ENCODE peak calls at places on chromosomes 7 and 10, in four cellular contexts. N is GM12878, F is SK-N-SH, H is HepG2. X is an unnamed sample.
A peak's percentile ranks its signal among the peaks of the same experiment; 100 is the strongest.

GRCh38 chr7:149414745-149415390 is 46.0 kb downstream of the ZNF777 start:
- DNase-seq in N (no peak), F (no peak), H (no peak), X (no peak)

GRCh38 chr7:142583424-142583823 is 165.8 kb upstream of the PRSS1 start:
- DNase-seq in N (peak; percentile 58), F (peak; percentile 22), H (no peak), X (no peak)

GRCh38 chr7:91243591-91244368 is 20.5 kb upstream of the FZD1 start:
- DNase-seq in N (no peak), F (no peak), H (no peak), X (no peak)

GRCh38 chr7:52555805-52556204 is 479.6 kb upstream of the POM121L12 start:
- DNase-seq in N (no peak), F (no peak), H (no peak), X (no peak)

GRCh38 chr10:90998733-90999511 is 78.0 kb upstream of the ANKRD1 start:
- DNase-seq in N (no peak), F (no peak), H (no peak), X (no peak)

GRCh38 chr10:95906675-95907453 is 911 bp upstream of the CC2D2B start:
- DNase-seq in N (peak; percentile 25), F (peak; percentile 51), H (peak; percentile 58), X (peak; percentile 75)

GRCh38 chr10:103265712-103266329 is 11.1 kb upstream of the INA start:
- DNase-seq in N (no peak), F (no peak), H (peak; percentile 63), X (peak; percentile 34)

GRCh38 chr10:627032-627992 is 62.2 kb downstream of the DIP2C start:
- DNase-seq in N (no peak), F (no peak), H (no peak), X (no peak)

GRCh38 chr7:22781230-22781711 is 41.4 kb downstream of the TOMM7 start:
- DNase-seq in N (no peak), F (no peak), H (no peak), X (no peak)
- TF ChIP-seq POLR2AphosphoS5 in N (no peak), F (no peak), H (no peak), X (no peak)

DNA sequence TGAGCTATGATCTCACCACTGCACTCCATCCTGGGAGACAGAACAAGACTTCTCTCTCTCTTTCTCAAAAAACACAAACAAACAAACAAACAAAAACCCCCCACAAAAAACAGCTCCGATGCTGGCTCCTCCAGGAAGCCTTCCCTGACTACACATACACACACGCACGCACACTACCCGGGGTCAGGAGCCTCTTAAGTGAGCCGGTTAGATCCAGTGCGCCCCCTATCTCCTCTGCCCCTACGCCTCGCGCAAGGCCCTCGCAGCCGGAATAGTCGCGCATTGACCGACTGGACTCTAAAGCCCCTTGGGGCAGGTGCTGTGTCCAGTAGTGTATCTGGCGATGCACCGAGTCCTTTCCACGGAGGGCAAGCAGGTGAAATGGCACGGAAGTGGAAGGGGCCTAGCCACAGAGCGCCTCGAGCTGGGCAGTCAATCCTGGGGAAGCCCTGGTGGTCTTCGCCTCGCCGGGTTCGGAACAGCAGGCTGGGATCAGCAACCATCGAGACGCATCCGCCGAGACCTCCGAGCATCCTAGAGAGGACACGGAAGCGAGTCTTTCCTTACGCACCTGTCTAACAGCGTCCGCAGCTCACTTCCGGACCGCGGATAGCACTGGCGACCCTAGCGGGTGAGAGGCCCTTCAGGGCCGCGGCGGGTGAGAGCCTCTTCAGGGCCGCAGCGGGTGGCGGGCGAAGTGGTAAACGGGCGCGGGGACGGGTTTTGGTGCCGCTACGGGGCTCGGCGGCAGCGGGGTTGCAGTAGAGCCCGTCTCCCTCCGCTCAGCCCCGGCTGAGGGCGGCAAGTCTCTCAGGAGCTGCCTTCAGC is at the start of gene ZSCAN25:
- DNase-seq in N (peak; percentile 81), F (peak; percentile 97), H (peak; percentile 91), X (peak; percentile 94)
- TF ChIP-seq REST in N (no peak), F (peak; percentile 67), H (no peak), X (peak; percentile 68)

DNA sequence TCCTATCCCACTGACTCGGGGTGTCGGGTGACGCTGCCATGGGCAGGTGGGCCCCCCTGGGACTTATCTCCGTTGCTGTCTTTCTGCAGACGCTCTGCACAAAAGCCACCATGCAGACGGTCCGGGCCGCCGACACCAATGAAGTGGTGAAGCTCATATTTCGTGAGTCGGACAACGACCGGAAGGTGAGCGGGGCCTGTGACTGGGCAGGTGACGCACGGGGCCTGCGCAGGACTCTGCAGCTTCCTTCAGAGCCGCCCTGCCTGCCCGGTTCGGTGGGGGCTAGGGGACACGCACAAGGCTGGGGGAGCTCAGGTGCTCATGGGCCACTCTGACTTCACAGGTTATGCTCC is 36.5 kb downstream of the NKX6-2 start:
- DNase-seq in N (no peak), F (no peak), H (no peak), X (no peak)
- TF ChIP-seq GABPA in N (no peak), F (no peak), H (no peak), X (no peak)

GRCh38 chr10:124524991-124525653 is 63.5 kb downstream of the LHPP start:
- DNase-seq in N (no peak), F (peak; percentile 71), H (no peak), X (no peak)

GRCh38 chr10:124523886-124524285 is 62.3 kb downstream of the LHPP start:
- DNase-seq in N (no peak), F (no peak), H (no peak), X (no peak)

GRCh38 chr10:124522903-124523260 is 61.3 kb downstream of the LHPP start:
- DNase-seq in N (no peak), F (no peak), H (peak; percentile 46), X (no peak)

GRCh38 chr10:124522131-124522902 is 60.7 kb downstream of the LHPP start:
- DNase-seq in N (no peak), F (no peak), H (no peak), X (no peak)

GRCh38 chr10:124523301-124523871 is 61.8 kb downstream of the LHPP start:
- DNase-seq in N (no peak), F (no peak), H (no peak), X (no peak)
- TF ChIP-seq POLR2AphosphoS5 in N (no peak), F (no peak), H (no peak), X (no peak)

GRCh38 chr10:108631332-108631731 is 1292.0 kb downstream of the XPNPEP1 start:
- DNase-seq in N (peak; percentile 23), F (no peak), H (no peak), X (no peak)

GRCh38 chr10:108632044-108632443 is 1291.3 kb downstream of the XPNPEP1 start:
- DNase-seq in N (peak; percentile 20), F (no peak), H (no peak), X (no peak)

GRCh38 chr10:108629843-108630242 is 1293.5 kb downstream of the XPNPEP1 start:
- DNase-seq in N (no peak), F (no peak), H (peak; percentile 1), X (no peak)
- TF ChIP-seq REST in N (no peak), F (no peak), H (no peak), X (no peak)

DNA sequence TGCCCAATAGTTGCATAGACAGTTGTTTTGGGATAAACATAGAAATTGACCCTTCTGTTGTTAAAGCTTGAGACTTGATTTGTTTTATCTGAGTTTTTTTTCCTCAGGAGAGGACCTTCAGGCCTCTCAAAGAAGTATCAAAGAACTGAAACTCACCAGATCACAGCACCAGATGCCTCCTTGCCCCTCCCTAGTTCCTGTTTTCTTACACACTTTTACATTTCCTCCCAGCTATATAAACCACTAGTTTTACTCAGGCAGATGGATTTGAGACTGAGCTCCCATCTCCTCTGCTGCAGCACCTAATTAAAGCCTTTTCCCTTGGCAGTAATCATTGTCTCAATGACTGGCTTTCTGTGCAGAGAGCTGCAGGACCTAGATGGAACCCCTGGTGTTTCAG is 150.6 kb upstream of the NRG3 start:
- DNase-seq in N (no peak), F (no peak), H (no peak), X (no peak)
- TF ChIP-seq GABPA in N (no peak), F (no peak), H (no peak), X (no peak)

DNA sequence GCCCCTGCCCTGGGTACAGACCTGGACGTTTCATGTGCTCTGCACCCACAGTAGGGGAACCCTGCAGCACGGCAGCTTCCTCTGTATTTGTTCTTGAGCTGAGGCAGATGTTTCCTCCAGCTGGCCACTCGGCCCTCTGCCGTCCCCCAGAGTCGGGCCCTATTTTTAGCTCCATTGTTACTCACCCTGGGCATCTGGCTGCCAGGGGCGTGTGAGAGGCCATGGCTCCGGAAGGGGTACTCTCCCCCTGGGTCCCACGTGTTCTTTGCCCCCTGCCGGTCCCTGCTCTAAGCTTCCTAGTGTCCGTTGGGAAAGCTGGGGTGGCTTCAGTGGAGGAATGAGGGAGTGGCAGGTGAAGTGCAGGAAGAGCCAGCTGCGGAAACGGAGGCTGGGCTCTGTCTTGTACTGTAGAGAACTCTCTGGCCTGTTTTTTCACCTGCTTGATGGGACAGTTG is 30.4 kb downstream of the PALD1 start:
- DNase-seq in N (no peak), F (peak; percentile 60), H (no peak), X (peak; percentile 50)
- TF ChIP-seq POLR2AphosphoS5 in N (no peak), F (no peak), H (no peak), X (peak; percentile 50)

DNA sequence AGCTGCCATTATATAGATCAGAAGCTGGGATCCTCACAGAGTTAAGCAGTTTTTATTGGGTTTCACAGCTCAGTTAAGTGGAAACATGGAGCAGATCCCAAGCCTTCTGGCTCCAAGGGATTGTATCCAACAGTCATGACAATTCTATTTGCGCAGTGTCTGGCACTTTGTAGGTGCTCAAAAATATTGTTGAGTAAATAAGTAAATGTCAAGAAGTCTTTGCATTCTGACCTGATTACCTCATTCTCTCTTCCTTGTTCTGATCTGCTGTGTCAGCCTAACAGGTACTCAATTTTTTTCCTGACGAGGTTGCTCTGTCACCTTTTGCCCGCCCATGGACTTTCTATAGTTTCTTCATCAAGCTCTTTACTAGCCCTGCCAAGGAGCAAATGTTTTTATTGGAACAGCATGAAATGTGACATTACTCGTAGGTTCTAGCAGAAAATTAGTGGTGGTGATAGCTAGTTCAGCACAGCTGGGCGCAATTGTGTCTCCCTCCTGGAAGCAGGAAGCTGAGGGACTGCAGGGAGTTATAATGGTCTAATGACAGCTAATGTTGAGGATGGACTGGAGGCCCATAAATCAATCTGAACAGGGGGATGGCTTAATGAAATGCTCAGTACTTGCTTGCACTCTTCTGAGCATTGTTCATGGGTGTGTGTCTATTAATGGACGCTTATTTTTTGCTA is 680.2 kb downstream of the CCSER2 start:
- DNase-seq in N (no peak), F (no peak), H (no peak), X (no peak)
- TF ChIP-seq REST in N (no peak), F (no peak), H (no peak), X (no peak)

GRCh38 chr10:12063483-12063818 is 5.3 kb upstream of the DHTKD1 start:
- DNase-seq in N (no peak), F (no peak), H (no peak), X (no peak)
- TF ChIP-seq GABPA in N (no peak), F (no peak), H (no peak), X (no peak)

DNA sequence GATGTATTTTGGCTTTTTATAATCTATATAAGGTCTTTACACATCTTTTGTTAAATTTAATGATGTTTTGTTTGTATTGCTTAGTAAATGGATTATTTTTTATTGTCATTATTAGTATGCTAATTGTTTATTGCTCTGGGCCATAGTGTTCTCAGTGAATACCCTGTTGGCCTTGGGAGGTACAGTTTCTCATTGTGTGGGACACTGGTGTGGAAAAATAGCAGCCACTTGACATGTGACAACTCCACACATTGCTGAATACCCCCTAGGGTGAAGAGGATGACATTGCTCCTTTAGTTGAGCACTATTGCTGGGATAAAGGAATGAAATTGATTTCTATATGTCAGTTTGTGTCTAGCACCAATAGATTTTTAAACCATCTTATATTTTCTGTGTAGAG is 130.9 kb downstream of the CCNY start:
- DNase-seq in N (no peak), F (no peak), H (no peak), X (no peak)
- TF ChIP-seq POLR2AphosphoS5 in N (no peak), F (no peak), H (no peak), X (no peak)